ENCODE peak calls at places on chromosomes 4 and X, in seven cellular contexts. D is esophagus squamous epithelium, X is mammary epithelial cell, C is colonic mucosa, Y is GM23338, R is PC-3, F is dorsolateral prefrontal cortex. O is an unnamed sample.

GRCh38 chrX:65601126-65601525 is 66.3 kb upstream of the MSN start:
- DNase-seq in D (no peak), X (no peak), C (peak), Y (no peak), R (no peak), F (no peak), O (no peak)

GRCh38 chr4:148438047-148438446 is 4.2 kb downstream of the NR3C2 start:
- DNase-seq in D (no peak), X (no peak), C (no peak), Y (peak), R (no peak), F (no peak), O (no peak)

GRCh38 chr4:87804871-87805270 is 5.5 kb downstream of the IBSP start:
- DNase-seq in D (no peak), X (no peak), C (no peak), Y (no peak), R (no peak), F (no peak), O (no peak)

GRCh38 chrX:7941390-7942042 is 14.3 kb upstream of the PNPLA4 start:
- DNase-seq in D (no peak), X (peak), C (peak), Y (peak), R (peak), F (no peak), O (no peak)

GRCh38 chrX:372856-373640 is 13.7 kb downstream of the PPP2R3B start:
- DNase-seq in D (no peak), X (no peak), C (no peak), Y (no peak), R (no peak), F (no peak), O (peak)

GRCh38 chr4:69823481-69824186 is 36.3 kb downstream of the SULT1E1 start:
- DNase-seq in D (no peak), X (peak), C (peak), Y (peak), R (peak), F (no peak), O (peak)

GRCh38 chr4:26010266-26010665 is 96.2 kb downstream of the SMIM20 start:
- DNase-seq in D (no peak), X (no peak), C (no peak), Y (no peak), R (no peak), F (no peak), O (no peak)

GRCh38 chrX:101108293-101108692 is 10.3 kb downstream of the CENPI start:
- DNase-seq in D (no peak), X (no peak), C (no peak), Y (no peak), R (no peak), F (no peak), O (no peak)

GRCh38 chr4:186190456-186191265 is 706 bp upstream of the CYP4V2 start:
- DNase-seq in D (no peak), X (no peak), C (peak), Y (peak), R (no peak), F (no peak), O (peak)

GRCh38 chrX:24494544-24495113 is 29.5 kb downstream of the PDK3 start:
- DNase-seq in D (no peak), X (peak), C (peak), Y (no peak), R (peak), F (no peak), O (peak)

GRCh38 chr4:57110635-57111546 is 706 bp upstream of the IGFBP7 start:
- DNase-seq in D (no peak), X (peak), C (peak), Y (peak), R (no peak), F (no peak), O (peak)

GRCh38 chrX:47936224-47936939 is 67.4 kb downstream of the ZNF182 start:
- DNase-seq in D (no peak), X (no peak), C (no peak), Y (peak), R (no peak), F (no peak), O (no peak)

GRCh38 chrX:53441531-53442321 is 7.6 kb upstream of the HSD17B10 start:
- DNase-seq in D (peak), X (peak), C (peak), Y (peak), R (peak), F (peak), O (peak)

GRCh38 chr4:177638871-177639270 is 196.6 kb upstream of the AGA start:
- DNase-seq in D (no peak), X (no peak), C (no peak), Y (peak), R (no peak), F (no peak), O (no peak)

GRCh38 chr4:22482250-22483127 is 33.4 kb downstream of the ADGRA3 start:
- DNase-seq in D (no peak), X (no peak), C (no peak), Y (no peak), R (no peak), F (no peak), O (no peak)

GRCh38 chr4:152189451-152190179 is 346.3 kb downstream of the FBXW7 start:
- DNase-seq in D (no peak), X (no peak), C (no peak), Y (no peak), R (no peak), F (no peak), O (no peak)

GRCh38 chr4:22474636-22475310 is 41.1 kb downstream of the ADGRA3 start:
- DNase-seq in D (no peak), X (peak), C (no peak), Y (no peak), R (peak), F (no peak), O (peak)

GRCh38 chr4:174912919-174913543 is 5.1 kb upstream of the ADAM29 start:
- DNase-seq in D (no peak), X (no peak), C (no peak), Y (no peak), R (no peak), F (no peak), O (no peak)

GRCh38 chr4:25635501-25635900 is 20.1 kb upstream of the SLC34A2 start:
- DNase-seq in D (no peak), X (peak), C (no peak), Y (no peak), R (peak), F (no peak), O (peak)

GRCh38 chr4:40020221-40020620 is 36.4 kb upstream of the N4BP2 start:
- DNase-seq in D (no peak), X (no peak), C (no peak), Y (no peak), R (no peak), F (no peak), O (no peak)

GRCh38 chr4:40016007-40016406 is 38.3 kb upstream of the PDS5A start:
- DNase-seq in D (no peak), X (no peak), C (no peak), Y (no peak), R (no peak), F (no peak), O (no peak)
- H3K27ac ChIP-seq in D (no peak), X (no peak), C (no peak), Y (no peak), R (no peak), F (no peak), O (no peak)

DNA sequence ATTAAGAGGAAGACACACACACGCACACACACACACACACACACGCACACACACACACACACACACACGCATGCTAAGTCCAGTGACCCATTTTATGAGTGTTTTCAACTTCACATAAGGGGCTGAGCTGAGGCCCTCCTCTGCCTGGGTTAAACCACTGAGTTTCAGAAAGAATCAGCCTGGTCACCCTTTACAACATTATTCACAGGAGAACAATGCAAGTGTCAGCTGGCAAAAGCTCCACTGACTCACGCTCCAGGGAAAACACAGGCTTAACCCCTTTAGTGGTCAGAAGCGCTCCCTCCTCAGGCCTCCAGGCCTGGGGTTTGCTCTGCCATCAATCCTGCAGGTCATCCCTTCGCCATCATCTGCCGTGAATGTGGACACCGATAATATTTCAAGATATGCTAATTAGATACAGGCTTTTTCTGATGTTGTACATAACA is 46.9 kb downstream of the ACOX3 start:
- DNase-seq in D (no peak), X (peak), C (peak), Y (no peak), R (peak), F (peak), O (peak)
- TF ChIP-seq CTCF in D (no peak), X (no peak), C (no peak), Y (no peak), R (peak), F (no peak), O (no peak)

GRCh38 chr4:94757192-94758140 is at the start of gene BMPR1B:
- DNase-seq in D (no peak), X (peak), C (no peak), Y (peak), R (peak), F (no peak), O (peak)
- H3K27ac ChIP-seq in D (no peak), X (peak), C (no peak), Y (no peak), R (peak), F (peak), O (peak)

GRCh38 chr4:39648827-39649558 is 10.3 kb upstream of the SMIM14 start:
- DNase-seq in D (no peak), X (no peak), C (no peak), Y (no peak), R (no peak), F (no peak), O (no peak)
- TF ChIP-seq CTCF in D (no peak), X (no peak), C (no peak), Y (no peak), R (no peak), F (no peak), O (no peak)

GRCh38 chrX:74451450-74452198 is 30.3 kb downstream of the SLC16A2 start:
- DNase-seq in D (no peak), X (no peak), C (no peak), Y (no peak), R (no peak), F (no peak), O (no peak)
- H3K27ac ChIP-seq in D (peak), X (peak), C (no peak), Y (no peak), R (peak), F (no peak), O (no peak)

GRCh38 chrX:140053841-140054240 is 88.5 kb upstream of the CXorf66 start:
- DNase-seq in D (no peak), X (no peak), C (no peak), Y (peak), R (no peak), F (no peak), O (no peak)

GRCh38 chrX:140050906-140051305 is 85.6 kb upstream of the CXorf66 start:
- DNase-seq in D (no peak), X (no peak), C (no peak), Y (peak), R (peak), F (no peak), O (peak)
- TF ChIP-seq CTCF in D (no peak), X (peak), C (no peak), Y (peak), R (peak), F (peak), O (peak)

GRCh38 chr4:146059865-146060264 is 115.7 kb upstream of the LSM6 start:
- DNase-seq in D (no peak), X (no peak), C (no peak), Y (no peak), R (no peak), F (no peak), O (no peak)

GRCh38 chr4:146061610-146062324 is 113.8 kb upstream of the LSM6 start:
- DNase-seq in D (no peak), X (no peak), C (no peak), Y (no peak), R (no peak), F (no peak), O (no peak)

GRCh38 chr4:146058531-146058930 is 117.0 kb upstream of the LSM6 start:
- DNase-seq in D (no peak), X (no peak), C (no peak), Y (no peak), R (no peak), F (no peak), O (no peak)

GRCh38 chr4:146062325-146062715 is 113.2 kb upstream of the LSM6 start:
- DNase-seq in D (no peak), X (no peak), C (no peak), Y (no peak), R (no peak), F (no peak), O (no peak)

DNA sequence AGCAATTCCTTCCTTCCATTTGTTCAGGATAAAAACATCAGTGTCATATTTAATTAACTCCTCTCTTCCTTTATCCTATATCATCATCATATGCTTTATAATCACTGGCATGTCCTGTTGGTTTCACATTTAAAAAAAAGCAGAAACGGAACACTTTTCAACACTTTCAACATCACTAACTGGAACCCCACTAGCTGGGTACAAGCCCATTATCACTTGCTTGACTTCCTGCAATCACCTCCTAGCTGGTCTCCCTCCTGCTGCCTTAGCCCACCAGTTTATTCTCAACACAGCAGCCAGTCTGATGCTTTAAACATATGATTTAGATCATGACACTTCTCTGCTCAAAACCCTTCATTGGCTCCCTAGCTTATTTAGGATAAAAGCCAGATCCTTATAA is 116.4 kb upstream of the LSM6 start:
- DNase-seq in D (no peak), X (no peak), C (no peak), Y (no peak), R (no peak), F (no peak), O (no peak)
- H3K27ac ChIP-seq in D (no peak), X (no peak), C (no peak), Y (no peak), R (no peak), F (no peak), O (no peak)

GRCh38 chrX:38727668-38728067 is 73.6 kb upstream of the MID1IP1 start:
- DNase-seq in D (no peak), X (no peak), C (no peak), Y (no peak), R (no peak), F (no peak), O (no peak)

DNA sequence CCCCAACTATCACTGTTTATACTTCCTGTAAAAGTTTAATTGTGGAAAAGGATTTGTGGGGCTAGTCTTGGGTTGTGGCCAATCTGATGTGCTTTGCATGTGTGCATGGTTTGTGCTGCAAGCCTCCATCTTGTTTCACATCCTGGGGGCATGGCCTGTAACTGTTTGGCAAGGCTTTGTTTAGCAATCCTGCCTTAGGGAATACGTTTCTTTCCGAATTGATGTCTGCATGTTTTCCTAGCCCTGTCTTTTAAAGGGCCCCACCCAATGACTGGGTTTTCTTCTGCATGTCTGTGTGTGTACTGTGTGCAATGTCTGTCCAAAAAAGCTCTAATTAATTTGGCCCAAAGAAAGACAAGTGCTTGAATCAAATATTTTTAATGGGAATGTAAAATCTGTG is 74.7 kb upstream of the MID1IP1 start:
- DNase-seq in D (no peak), X (no peak), C (no peak), Y (no peak), R (no peak), F (no peak), O (no peak)
- TF ChIP-seq CTCF in D (no peak), X (no peak), C (no peak), Y (no peak), R (no peak), F (no peak), O (no peak)

GRCh38 chr4:89641367-89641687 is 195.6 kb downstream of the SNCA start:
- DNase-seq in D (no peak), X (no peak), C (no peak), Y (no peak), R (no peak), F (no peak), O (no peak)

GRCh38 chr4:89645512-89645911 is 191.4 kb downstream of the SNCA start:
- DNase-seq in D (no peak), X (no peak), C (no peak), Y (no peak), R (no peak), F (no peak), O (no peak)

GRCh38 chr4:89639395-89639794 is 197.6 kb downstream of the SNCA start:
- DNase-seq in D (no peak), X (no peak), C (no peak), Y (no peak), R (no peak), F (no peak), O (no peak)

DNA sequence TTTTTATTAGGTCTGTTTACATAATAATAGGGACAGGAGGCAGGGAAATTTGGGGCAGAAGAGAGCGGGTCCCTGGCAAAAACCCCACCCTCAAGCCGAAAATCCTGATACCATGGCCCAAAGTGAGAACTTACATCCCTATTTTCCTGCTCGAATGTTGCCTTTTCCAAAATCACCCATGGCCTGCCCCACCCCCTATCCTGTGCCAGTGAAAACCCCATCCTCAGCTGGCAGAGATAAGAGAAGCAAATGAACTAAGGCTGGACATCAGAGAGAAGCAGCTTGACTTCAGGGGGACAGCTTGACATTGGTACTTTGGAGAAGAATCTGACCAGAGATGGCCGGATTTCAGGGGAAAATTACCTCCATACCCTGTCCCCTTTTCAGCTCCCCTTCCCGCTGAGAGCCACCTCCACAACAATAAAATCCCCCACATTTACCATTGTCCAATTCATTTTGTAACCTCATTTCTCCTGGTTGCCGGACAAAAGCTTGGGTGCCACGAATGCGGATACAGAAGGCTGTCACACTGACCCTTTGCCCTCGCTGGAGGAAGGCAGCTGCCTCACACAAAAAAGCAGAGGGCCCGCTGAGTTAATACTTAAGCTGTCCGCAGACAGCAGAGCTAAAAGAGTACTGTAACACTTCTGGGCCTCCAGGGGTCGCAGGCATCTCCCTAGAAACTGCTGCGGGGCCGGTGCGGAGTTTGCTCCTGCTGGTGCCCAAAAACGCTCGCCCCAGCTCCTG is 196.2 kb downstream of the SNCA start:
- DNase-seq in D (no peak), X (peak), C (peak), Y (peak), R (peak), F (no peak), O (no peak)
- H3K27ac ChIP-seq in D (no peak), X (no peak), C (no peak), Y (no peak), R (no peak), F (no peak), O (no peak)